ENCODE peak calls at places on chromosomes 2 and 18, in eight cellular contexts. I, Q, V, P, B, T, Z and J are unnamed samples.
A peak's percentile ranks its signal among the peaks of the same experiment; 100 is the strongest.

GRCh38 chr2:75545387-75545786 is 15.4 kb downstream of the EVA1A start:
- DNase-seq in Q (peak; percentile 2), V (no peak), P (no peak), I (no peak), T (no peak), Z (no peak), B (no peak), J (peak; percentile 82)

GRCh38 chr2:60880633-60880987 is 764 bp upstream of the REL start:
- DNase-seq in B (no peak), Z (no peak), Q (no peak), P (no peak), V (no peak), I (no peak), T (no peak), J (peak; percentile 27)

GRCh38 chr2:68414862-68415261 is 49.8 kb downstream of the PLEK start:
- DNase-seq in V (no peak), Z (peak; percentile 29), T (no peak), I (no peak), B (no peak), Q (no peak), P (no peak), J (no peak)

GRCh38 chr2:222424281-222424728 is at the start of gene SGPP2:
- DNase-seq in Q (peak; percentile 35), P (no peak), T (no peak), Z (peak; percentile 29), B (peak; percentile 36), V (peak; percentile 25), I (no peak), J (no peak)

GRCh38 chr2:157460897-157461296 is 17.0 kb upstream of the CYTIP start:
- DNase-seq in P (no peak), T (no peak), I (no peak), V (no peak), B (no peak), Q (no peak), Z (no peak), J (no peak)

GRCh38 chr2:71207601-71208000 is 19.3 kb downstream of the PAIP2B start:
- DNase-seq in P (no peak), Q (no peak), B (no peak), V (no peak), I (no peak), Z (no peak), T (no peak), J (no peak)

GRCh38 chr2:11797846-11798245 is 51.4 kb downstream of the LPIN1 start:
- DNase-seq in I (no peak), Z (no peak), T (no peak), V (no peak), P (no peak), Q (no peak), B (no peak), J (no peak)

GRCh38 chr2:138244400-138245001 is 257.1 kb upstream of the SPOPL start:
- DNase-seq in P (no peak), T (no peak), Q (no peak), V (no peak), Z (no peak), I (peak; percentile 27), B (no peak), J (no peak)

GRCh38 chr18:62663731-62664336 is 51.5 kb upstream of the PHLPP1 start:
- DNase-seq in Q (no peak), Z (no peak), B (no peak), I (peak; percentile 75), T (no peak), P (no peak), V (no peak), J (peak; percentile 43)

GRCh38 chr2:193584001-193584400 is 1389.3 kb upstream of the TMEFF2 start:
- DNase-seq in Z (no peak), P (no peak), Q (peak; percentile 57), V (no peak), T (no peak), I (no peak), B (no peak), J (no peak)

GRCh38 chr2:240714747-240715725 is 23.4 kb downstream of the AQP12A start:
- DNase-seq in Q (no peak), P (no peak), T (no peak), B (no peak), I (no peak), Z (no peak), V (no peak), J (no peak)

GRCh38 chr2:63544017-63544627 is 44.2 kb downstream of the WDPCP start:
- DNase-seq in B (no peak), P (no peak), I (no peak), V (no peak), T (no peak), Q (no peak), Z (no peak), J (peak; percentile 10)

GRCh38 chr2:219157396-219157795 is 3.2 kb downstream of the NHEJ1 start:
- DNase-seq in P (no peak), T (no peak), Z (no peak), I (no peak), Q (no peak), V (no peak), B (no peak), J (no peak)

GRCh38 chr2:57549642-57550102 is 496.9 kb upstream of the VRK2 start:
- DNase-seq in V (no peak), Q (no peak), P (peak; percentile 38), B (no peak), T (no peak), Z (no peak), I (peak; percentile 6), J (peak; percentile 55)